ENCODE peak calls at places on chromosomes 11 and 22, in five cellular contexts. One of them, this sample, is unnamed.

GRCh38 chr22:39690901-39691620 is 120.5 kb downstream of the CACNA1I start:
- DNase-seq in GM12878: no peak
- DNase-seq in H1: no peak
- DNase-seq in K562: peak; percentile 31
- DNase-seq in HepG2: no peak
- DNase-seq in this sample: peak; percentile 50

GRCh38 chr11:28836285-28837081 is 728.3 kb downstream of the METTL15 start:
- DNase-seq in GM12878: no peak
- DNase-seq in K562: no peak
- DNase-seq in H1: no peak
- DNase-seq in HepG2: peak; percentile 90
- DNase-seq in this sample: no peak

GRCh38 chr11:19777342-19778102 is 64.9 kb downstream of the NAV2 start:
- DNase-seq in GM12878: peak; percentile 65
- DNase-seq in K562: peak; percentile 2
- DNase-seq in HepG2: peak; percentile 13
- DNase-seq in H1: no peak
- DNase-seq in this sample: no peak

GRCh38 chr11:114977596-114977995 is 299.3 kb downstream of the NXPE2 start:
- DNase-seq in K562: no peak
- DNase-seq in H1: no peak
- DNase-seq in GM12878: no peak
- DNase-seq in HepG2: no peak
- DNase-seq in this sample: no peak

GRCh38 chr11:134126197-134126822 is 57.4 kb downstream of the JAM3 start:
- DNase-seq in GM12878: no peak
- DNase-seq in HepG2: no peak
- DNase-seq in K562: no peak
- DNase-seq in H1: peak; percentile 33
- DNase-seq in this sample: no peak

GRCh38 chr11:80925291-80925690 is 1484.5 kb upstream of the TENM4 start:
- DNase-seq in K562: no peak
- DNase-seq in GM12878: no peak
- DNase-seq in HepG2: no peak
- DNase-seq in H1: no peak
- DNase-seq in this sample: no peak

GRCh38 chr11:117820071-117820470 is 4.5 kb downstream of the FXYD2 start:
- DNase-seq in HepG2: no peak
- DNase-seq in K562: no peak
- DNase-seq in GM12878: no peak
- DNase-seq in H1: no peak
- DNase-seq in this sample: no peak

GRCh38 chr11:78060533-78060932 is 3.1 kb upstream of the THRSP start:
- DNase-seq in GM12878: no peak
- DNase-seq in K562: no peak
- DNase-seq in HepG2: no peak
- DNase-seq in H1: no peak
- DNase-seq in this sample: no peak

GRCh38 chr11:74171630-74172465 is 759 bp downstream of the PPME1 start:
- DNase-seq in K562: peak; percentile 28
- DNase-seq in H1: no peak
- DNase-seq in HepG2: no peak
- DNase-seq in GM12878: no peak
- DNase-seq in this sample: no peak

GRCh38 chr11:61973603-61974162 is 6.2 kb upstream of the FTH1 start:
- DNase-seq in K562: no peak
- DNase-seq in H1: no peak
- DNase-seq in HepG2: peak; percentile 53
- DNase-seq in GM12878: no peak
- DNase-seq in this sample: no peak

GRCh38 chr11:18791175-18792065 is at the start of gene PTPN5:
- DNase-seq in H1: no peak
- DNase-seq in K562: no peak
- DNase-seq in HepG2: no peak
- DNase-seq in GM12878: no peak
- DNase-seq in this sample: peak; percentile 64

GRCh38 chr11:68367252-68367651 is 54.9 kb downstream of the LRP5 start:
- DNase-seq in H1: no peak
- DNase-seq in K562: no peak
- DNase-seq in HepG2: no peak
- DNase-seq in GM12878: no peak
- DNase-seq in this sample: no peak

GRCh38 chr22:24578355-24579241 is 14.3 kb downstream of the LRRC75B start:
- DNase-seq in GM12878: no peak
- DNase-seq in K562: no peak
- DNase-seq in H1: no peak
- DNase-seq in HepG2: peak; percentile 98
- DNase-seq in this sample: no peak

DNA sequence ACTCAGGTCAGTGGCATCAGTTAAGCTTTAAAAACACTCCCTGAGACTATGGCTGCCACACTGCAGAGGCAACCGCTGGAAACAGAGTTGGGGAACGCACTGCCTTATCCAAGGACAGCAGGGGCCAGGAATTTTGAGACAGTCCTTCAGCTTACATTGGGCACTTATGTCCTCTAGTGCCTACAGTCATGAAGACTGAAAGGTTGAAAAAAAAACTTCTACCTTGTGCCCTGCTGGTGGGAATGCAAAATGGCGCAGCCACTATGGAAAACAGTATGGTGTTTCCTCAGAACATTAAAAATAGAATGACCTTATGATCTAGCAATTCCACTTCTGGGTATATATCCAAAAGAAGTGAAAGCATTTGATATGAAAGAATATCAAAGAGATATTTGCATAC is 19.6 kb downstream of the DKK3 start:
- DNase-seq in K562: no peak
- DNase-seq in H1: no peak
- DNase-seq in HepG2: peak; percentile 11
- DNase-seq in GM12878: no peak
- DNase-seq in this sample: no peak
- TF ChIP-seq ATF2 in K562: no peak
- TF ChIP-seq ATF2 in H1: no peak
- TF ChIP-seq ATF2 in HepG2: no peak
- TF ChIP-seq ATF2 in GM12878: no peak
- TF ChIP-seq ATF2 in this sample: no peak

GRCh38 chr22:37749831-37750595 is 53.2 kb downstream of the TRIOBP start:
- DNase-seq in K562: no peak
- DNase-seq in GM12878: no peak
- DNase-seq in H1: no peak
- DNase-seq in HepG2: peak; percentile 28
- DNase-seq in this sample: no peak
- TF ChIP-seq ATF2 in K562: no peak
- TF ChIP-seq ATF2 in GM12878: no peak
- TF ChIP-seq ATF2 in H1: no peak
- TF ChIP-seq ATF2 in HepG2: no peak
- TF ChIP-seq ATF2 in this sample: no peak

GRCh38 chr11:31887180-31887579 is 76.1 kb upstream of the PAX6 start:
- DNase-seq in H1: no peak
- DNase-seq in K562: peak; percentile 54
- DNase-seq in HepG2: no peak
- DNase-seq in GM12878: no peak
- DNase-seq in this sample: peak; percentile 82
- TF ChIP-seq ATF2 in H1: no peak
- TF ChIP-seq ATF2 in K562: no peak
- TF ChIP-seq ATF2 in HepG2: no peak
- TF ChIP-seq ATF2 in GM12878: no peak
- TF ChIP-seq ATF2 in this sample: no peak

GRCh38 chr22:17313591-17313990 is 55.7 kb upstream of the CECR2 start:
- DNase-seq in H1: no peak
- DNase-seq in K562: no peak
- DNase-seq in GM12878: no peak
- DNase-seq in HepG2: no peak
- DNase-seq in this sample: no peak
- TF ChIP-seq ATF2 in H1: no peak
- TF ChIP-seq ATF2 in K562: no peak
- TF ChIP-seq ATF2 in GM12878: no peak
- TF ChIP-seq ATF2 in HepG2: no peak
- TF ChIP-seq ATF2 in this sample: no peak

DNA sequence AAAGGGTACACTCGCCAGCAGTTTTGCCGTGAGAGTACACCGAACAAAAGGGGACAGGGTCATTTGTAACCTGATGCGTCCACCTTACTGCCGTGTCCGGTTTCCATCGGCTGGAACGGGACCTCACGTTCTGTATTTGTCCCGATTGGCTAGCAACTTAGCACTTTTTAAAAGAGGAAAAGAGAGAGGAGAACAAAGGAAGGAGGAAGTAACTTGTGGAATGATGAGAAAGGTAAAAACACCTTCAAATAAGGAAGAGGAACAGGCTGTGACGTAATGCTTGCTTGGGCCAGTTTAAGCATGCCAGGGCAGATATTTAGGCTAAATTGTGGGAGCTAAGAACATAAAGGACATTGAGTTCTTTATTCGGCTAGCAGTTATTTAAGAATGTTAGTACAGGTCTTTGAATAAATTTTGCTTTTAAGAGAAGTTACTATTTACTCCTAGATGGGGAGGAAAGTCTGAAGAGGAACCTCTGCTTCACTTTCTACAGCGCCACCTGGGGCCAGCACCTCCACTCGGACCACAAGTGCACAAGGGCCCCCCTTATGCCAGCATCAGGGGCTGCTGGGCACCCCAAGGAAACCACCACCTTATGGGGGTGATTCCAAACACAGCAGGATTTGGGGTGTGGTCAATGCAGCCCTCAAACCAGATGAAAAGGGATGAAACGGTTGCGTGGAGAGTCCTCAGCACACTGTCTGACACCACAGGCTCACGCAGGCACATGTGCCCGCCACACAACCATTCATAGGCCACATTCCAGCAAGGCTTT is 5.8 kb downstream of the ARSA start:
- DNase-seq in K562: no peak
- DNase-seq in GM12878: peak; percentile 15
- DNase-seq in HepG2: no peak
- DNase-seq in H1: no peak
- DNase-seq in this sample: no peak
- TF ChIP-seq ATF2 in K562: no peak
- TF ChIP-seq ATF2 in GM12878: no peak
- TF ChIP-seq ATF2 in HepG2: no peak
- TF ChIP-seq ATF2 in H1: no peak
- TF ChIP-seq ATF2 in this sample: no peak

DNA sequence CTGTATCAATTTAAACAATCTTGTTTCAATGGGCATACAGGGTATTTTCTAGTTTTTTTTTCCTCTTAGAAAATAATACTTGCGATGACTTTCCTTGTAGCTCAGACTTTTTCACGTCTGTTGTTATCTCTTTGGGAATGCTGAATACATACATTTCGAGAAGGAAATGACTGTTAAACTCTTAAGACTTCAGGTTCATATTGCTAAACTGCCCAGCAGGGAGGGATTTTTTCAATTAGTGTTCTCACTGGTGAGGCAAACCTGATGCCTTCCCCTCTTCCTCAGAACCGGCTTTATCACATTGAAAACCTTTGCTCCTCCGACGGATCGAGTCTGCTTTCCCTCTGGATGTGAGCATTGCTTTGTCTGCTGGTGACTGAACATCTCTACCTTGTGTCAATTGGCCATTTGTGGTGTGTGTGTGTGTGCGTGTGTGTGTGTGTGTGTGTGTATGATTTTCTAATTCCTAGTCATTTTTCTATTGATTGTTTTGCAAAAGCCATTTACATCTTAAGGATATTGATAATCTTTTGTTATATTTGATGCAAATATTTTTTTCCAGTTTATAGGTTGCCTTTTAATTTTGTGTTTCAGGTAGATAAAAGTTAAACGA is 6.6 kb downstream of the NEAT1 start:
- DNase-seq in K562: peak; percentile 73
- DNase-seq in GM12878: no peak
- DNase-seq in HepG2: no peak
- DNase-seq in H1: no peak
- DNase-seq in this sample: no peak
- TF ChIP-seq ATF2 in K562: no peak
- TF ChIP-seq ATF2 in GM12878: no peak
- TF ChIP-seq ATF2 in HepG2: no peak
- TF ChIP-seq ATF2 in H1: no peak
- TF ChIP-seq ATF2 in this sample: no peak

GRCh38 chr11:11640996-11641395 is 19.2 kb upstream of the GALNT18 start:
- DNase-seq in HepG2: no peak
- DNase-seq in GM12878: no peak
- DNase-seq in H1: no peak
- DNase-seq in K562: no peak
- DNase-seq in this sample: no peak
- TF ChIP-seq ATF2 in HepG2: no peak
- TF ChIP-seq ATF2 in GM12878: no peak
- TF ChIP-seq ATF2 in H1: no peak
- TF ChIP-seq ATF2 in K562: no peak
- TF ChIP-seq ATF2 in this sample: no peak

DNA sequence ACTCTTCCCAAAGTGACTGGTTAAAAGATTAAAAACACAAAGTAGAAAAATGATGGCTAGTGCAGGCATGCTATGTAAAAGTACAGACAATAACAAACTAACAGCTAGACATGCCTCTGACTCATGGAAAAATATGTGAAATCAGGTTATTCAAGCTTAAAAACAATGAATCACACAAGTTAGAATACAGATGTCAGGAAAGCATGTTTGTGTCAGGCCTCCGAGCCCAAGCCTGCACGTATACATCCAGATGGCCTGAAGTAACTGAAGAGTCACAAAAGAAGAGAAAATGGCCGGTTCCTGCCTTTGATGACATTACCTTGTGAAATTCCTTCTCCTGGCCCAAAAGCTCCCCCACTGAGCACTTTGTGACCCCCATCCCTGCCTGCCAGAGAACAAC is 110.1 kb downstream of the NOX4 start:
- DNase-seq in K562: no peak
- DNase-seq in GM12878: no peak
- DNase-seq in HepG2: no peak
- DNase-seq in H1: no peak
- DNase-seq in this sample: no peak
- TF ChIP-seq ATF2 in K562: no peak
- TF ChIP-seq ATF2 in GM12878: no peak
- TF ChIP-seq ATF2 in HepG2: no peak
- TF ChIP-seq ATF2 in H1: no peak
- TF ChIP-seq ATF2 in this sample: no peak